ENCODE peak calls at places on chromosomes 11 and 22, in nine cellular contexts. K, H, M, V, Q, Y, G, D and O are unnamed samples. For H3K9me3, the result is how much of the 10 kb centered on the place peaks cover.

GRCh38 chr11:133720951-133721350 is 124.4 kb downstream of the SPATA19 start:
- DNase-seq in M (no peak), K (no peak), V (no peak), D (no peak), Y (no peak), Q (no peak), G (no peak), H (no peak), O (no peak)

GRCh38 chr11:108093128-108093904 is 28.1 kb upstream of the ACAT1 start:
- DNase-seq in M (no peak), V (no peak), H (no peak), D (no peak), Y (no peak), Q (no peak), K (no peak), G (no peak), O (no peak)

GRCh38 chr11:45801723-45802315 is 3.1 kb upstream of the SLC35C1 start:
- DNase-seq in D (no peak), K (no peak), M (no peak), H (no peak), G (no peak), Y (no peak), Q (no peak), V (peak), O (peak)

GRCh38 chr11:15742626-15743243 is 613.6 kb downstream of the SOX6 start:
- DNase-seq in Q (no peak), Y (no peak), K (no peak), D (no peak), M (no peak), H (peak), G (no peak), V (no peak), O (no peak)

GRCh38 chr22:24503137-24503850 is 8.2 kb downstream of the UPB1 start:
- DNase-seq in Q (no peak), G (peak), D (peak), K (no peak), V (peak), M (no peak), Y (peak), H (peak), O (peak)

GRCh38 chr11:84780689-84781293 is 846.4 kb downstream of the DLG2 start:
- DNase-seq in G (no peak), D (no peak), H (peak), V (no peak), M (no peak), Q (no peak), K (no peak), Y (no peak), O (no peak)

GRCh38 chr11:88515002-88515401 is 177.5 kb upstream of the CTSC start:
- DNase-seq in K (no peak), H (no peak), Q (no peak), Y (no peak), M (no peak), G (no peak), V (no peak), D (no peak), O (no peak)

GRCh38 chr22:40416636-40417035 is 46.2 kb downstream of the SGSM3 start:
- DNase-seq in K (peak), V (no peak), M (no peak), Q (no peak), D (no peak), H (no peak), G (no peak), Y (no peak), O (no peak)

GRCh38 chr11:90446207-90446606 is 223.4 kb upstream of the CHORDC1 start:
- DNase-seq in V (no peak), M (no peak), D (no peak), Q (no peak), H (no peak), K (no peak), Y (no peak), G (no peak), O (no peak)

GRCh38 chr11:91783173-91783572 is 441.4 kb upstream of the FAT3 start:
- DNase-seq in D (no peak), H (no peak), Q (no peak), M (no peak), Y (no peak), K (no peak), V (no peak), G (no peak), O (no peak)

DNA sequence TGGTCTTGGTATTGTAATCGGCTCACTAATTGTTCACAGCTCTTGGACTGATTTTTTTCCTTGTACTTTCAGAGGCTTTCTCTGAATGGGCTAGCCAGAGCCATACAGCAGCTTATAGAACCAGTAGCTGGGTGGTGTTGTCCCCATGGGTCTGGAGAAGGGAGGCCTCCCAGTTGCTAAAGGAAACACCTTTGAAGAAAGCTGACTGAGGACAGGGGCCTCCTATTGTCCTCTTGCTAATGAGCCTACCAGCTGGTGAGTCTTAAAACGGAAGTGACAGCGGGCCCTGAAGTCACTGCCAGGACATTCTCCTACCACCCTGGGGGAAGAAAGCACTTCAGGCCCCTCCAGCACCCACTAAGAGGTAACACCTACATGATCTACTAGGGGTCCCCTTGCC is 9.9 kb downstream of the FADS3 start:
- DNase-seq in Y (peak), Q (no peak), D (no peak), G (no peak), K (no peak), H (no peak), M (no peak), V (no peak), O (no peak)
- H3K27ac ChIP-seq in Y (no peak), Q (no peak), D (no peak), G (no peak), K (no peak), H (no peak), M (peak), V (no peak), O (no peak)

GRCh38 chr11:29676993-29677392 is 339.8 kb downstream of the KCNA4 start:
- DNase-seq in M (no peak), V (no peak), G (no peak), D (no peak), Q (no peak), K (no peak), H (peak), Y (no peak), O (no peak)
- H3K9me3 ChIP-seq in M (under half), V (under half), G (under half), D (under half), Q (under half), K (under half), H (under half), Y (under half), O (under half)

GRCh38 chr11:43508511-43508918 is 149.8 kb downstream of the TTC17 start:
- DNase-seq in K (no peak), Q (no peak), H (peak), M (no peak), V (no peak), D (peak), Y (no peak), G (no peak), O (no peak)

GRCh38 chr11:43507171-43507570 is 148.5 kb downstream of the TTC17 start:
- DNase-seq in Q (no peak), K (no peak), G (no peak), D (no peak), H (no peak), V (no peak), M (no peak), Y (no peak), O (no peak)

GRCh38 chr11:43503417-43503816 is 144.7 kb downstream of the TTC17 start:
- DNase-seq in Y (no peak), H (no peak), D (no peak), M (no peak), V (no peak), Q (no peak), K (no peak), G (no peak), O (no peak)

GRCh38 chr11:43504316-43504950 is 145.7 kb downstream of the TTC17 start:
- DNase-seq in V (no peak), K (no peak), Q (no peak), G (no peak), D (peak), H (peak), Y (peak), M (no peak), O (no peak)

DNA sequence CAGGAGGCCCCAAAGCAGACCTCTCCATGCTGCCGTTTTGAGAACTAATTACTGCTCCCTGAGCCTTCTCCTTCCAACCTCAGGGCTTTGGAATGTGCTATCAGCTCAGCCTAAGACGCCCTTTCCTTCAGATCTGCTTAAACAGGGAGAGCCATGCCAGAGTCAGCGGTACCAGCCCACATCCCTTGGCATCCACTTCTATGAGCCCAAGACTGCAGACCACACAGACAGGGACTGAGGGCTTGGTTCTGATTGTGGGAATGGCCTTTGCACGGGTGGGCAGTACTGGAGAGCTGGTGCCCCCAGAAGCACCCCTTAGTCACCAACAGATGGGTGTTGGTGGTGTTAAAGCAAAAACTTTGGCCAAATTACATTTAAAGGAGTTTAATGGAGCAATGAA is 146.5 kb downstream of the TTC17 start:
- DNase-seq in K (no peak), G (no peak), Y (no peak), H (no peak), D (no peak), Q (no peak), V (no peak), M (no peak), O (no peak)
- H3K27ac ChIP-seq in K (no peak), G (no peak), Y (no peak), H (no peak), D (no peak), Q (no peak), V (no peak), M (no peak), O (no peak)

GRCh38 chr22:49746065-49746464 is 81.6 kb downstream of the BRD1 start:
- DNase-seq in Q (no peak), D (no peak), V (no peak), G (no peak), K (no peak), M (no peak), Y (no peak), H (no peak), O (no peak)

GRCh38 chr22:49749227-49749626 is 78.4 kb downstream of the BRD1 start:
- DNase-seq in V (no peak), M (peak), H (no peak), Q (no peak), Y (no peak), G (no peak), D (peak), K (peak), O (no peak)

GRCh38 chr22:49748514-49748913 is 79.2 kb downstream of the BRD1 start:
- DNase-seq in G (no peak), Q (no peak), Y (no peak), M (no peak), V (no peak), D (peak), K (peak), H (no peak), O (no peak)

GRCh38 chr22:49747130-49747529 is 80.5 kb downstream of the BRD1 start:
- DNase-seq in V (no peak), Y (no peak), G (no peak), K (no peak), M (no peak), H (no peak), D (no peak), Q (no peak), O (no peak)

GRCh38 chr22:49747705-49748104 is 80.0 kb downstream of the BRD1 start:
- DNase-seq in V (no peak), M (no peak), G (no peak), H (no peak), Y (no peak), Q (no peak), K (no peak), D (no peak), O (no peak)
- H3K9me3 ChIP-seq in V (half or more), M (under half), G (under half), H (under half), Y (under half), Q (under half), K (under half), D (under half), O (under half)

DNA sequence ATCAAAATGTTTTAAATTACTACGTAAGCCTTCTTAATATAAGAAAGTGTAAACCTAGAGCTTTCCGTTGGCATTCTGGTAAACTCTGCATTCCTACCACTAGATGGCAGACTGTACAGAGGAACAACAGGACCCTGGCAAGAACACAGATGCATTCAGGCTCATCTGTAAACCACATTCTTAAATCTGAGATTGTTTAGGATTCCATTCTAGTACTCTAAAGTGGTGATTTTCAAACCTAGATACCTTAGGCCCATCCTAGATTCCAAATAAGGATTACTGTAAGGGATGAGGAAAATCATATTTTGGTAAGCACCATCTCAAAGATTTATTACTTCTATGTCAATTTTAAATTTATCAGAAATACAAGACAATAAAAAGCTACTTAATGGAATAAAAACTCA is 26.9 kb downstream of the PICALM start:
- DNase-seq in K (no peak), Y (peak), D (peak), M (no peak), G (peak), Q (no peak), V (peak), H (peak), O (peak)
- H3K27ac ChIP-seq in K (peak), Y (no peak), D (no peak), M (peak), G (no peak), Q (peak), V (no peak), H (peak), O (peak)

DNA sequence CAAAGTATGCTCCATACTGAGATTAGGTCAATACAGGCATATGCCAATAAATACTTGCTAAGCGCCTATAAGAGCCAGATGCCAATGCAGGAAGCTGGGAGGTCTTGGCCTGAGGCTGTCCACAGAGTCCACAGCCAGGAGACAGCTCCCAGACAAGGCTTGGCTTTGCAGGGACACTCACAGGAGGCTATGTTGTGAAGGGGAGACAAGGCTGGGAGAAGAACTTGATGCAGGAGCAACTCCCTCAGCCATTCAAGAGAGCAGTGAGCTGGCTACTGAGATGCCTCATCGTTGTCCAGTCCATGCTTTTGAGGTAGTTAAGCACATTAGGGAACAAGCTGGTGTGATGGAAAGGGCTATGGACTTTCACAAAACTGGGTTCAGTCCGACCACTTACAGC is 891.5 kb downstream of the TBC1D22A start:
- DNase-seq in H (no peak), Q (no peak), K (no peak), Y (peak), V (no peak), D (no peak), G (no peak), M (no peak), O (no peak)
- H3K9me3 ChIP-seq in H (under half), Q (under half), K (under half), Y (under half), V (under half), D (under half), G (under half), M (under half), O (under half)

GRCh38 chr22:49937758-49938564 is 19.5 kb downstream of the CRELD2 start:
- DNase-seq in D (no peak), M (no peak), G (no peak), V (peak), Y (no peak), Q (no peak), H (no peak), K (peak), O (no peak)
- H3K27ac ChIP-seq in D (no peak), M (peak), G (no peak), V (peak), Y (no peak), Q (peak), H (no peak), K (peak), O (peak)

DNA sequence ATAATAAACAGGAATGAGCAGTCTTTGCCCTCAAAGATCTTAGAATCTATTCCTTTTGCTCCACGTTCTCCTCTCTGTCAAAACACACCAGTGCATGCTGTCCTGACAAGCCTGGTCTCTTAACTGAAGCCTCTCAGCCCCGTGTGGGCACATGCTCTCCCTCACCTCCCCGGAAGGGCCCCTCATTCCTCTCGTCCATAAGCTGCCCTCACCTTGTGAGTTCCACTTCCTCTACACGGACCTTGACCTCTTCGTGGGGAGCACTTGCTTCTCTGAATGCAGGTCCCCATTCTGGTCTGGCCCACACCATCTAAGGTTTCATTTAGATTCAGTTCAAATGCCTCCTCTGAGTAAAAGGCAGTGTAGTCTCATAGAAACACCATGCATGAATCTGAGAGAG is 412.3 kb upstream of the SYN3 start:
- DNase-seq in D (no peak), K (no peak), V (no peak), G (no peak), Y (no peak), M (no peak), Q (no peak), H (no peak), O (no peak)
- H3K9me3 ChIP-seq in D (under half), K (under half), V (under half), G (under half), Y (under half), M (under half), Q (under half), H (under half), O (under half)

GRCh38 chr11:102010776-102011500 is 36.3 kb upstream of the CFAP300 start:
- DNase-seq in V (peak), M (peak), G (no peak), H (peak), Y (peak), K (peak), Q (no peak), D (no peak), O (no peak)

GRCh38 chr11:102005306-102005705 is 41.9 kb upstream of the CFAP300 start:
- DNase-seq in V (no peak), H (no peak), Y (peak), D (no peak), K (no peak), G (no peak), Q (no peak), M (no peak), O (no peak)

GRCh38 chr11:102004220-102004619 is 43.0 kb upstream of the CFAP300 start:
- DNase-seq in G (no peak), Y (no peak), M (no peak), D (no peak), K (no peak), H (no peak), Q (no peak), V (no peak), O (no peak)

GRCh38 chr11:102006835-102007566 is 40.2 kb upstream of the CFAP300 start:
- DNase-seq in M (no peak), V (peak), Y (no peak), D (no peak), Q (no peak), G (no peak), H (no peak), K (no peak), O (no peak)

GRCh38 chr11:102007567-102008437 is 39.4 kb upstream of the CFAP300 start:
- DNase-seq in M (no peak), Y (no peak), Q (no peak), H (peak), K (no peak), G (no peak), V (peak), D (no peak), O (peak)
- H3K27ac ChIP-seq in M (peak), Y (no peak), Q (no peak), H (no peak), K (peak), G (no peak), V (peak), D (no peak), O (no peak)